ENCODE peak calls at places on chromosome 18, in ten cellular contexts. L is left lung, B is heart right ventricle, U is neural crest cell, D is lower lobe of right lung, W is foreskin keratinocyte, E is HFFc6, J is esophagus muscularis mucosa, P is upper lobe of left lung, O is sigmoid colon. C is an unnamed sample.

GRCh38 chr18:14975431-14975830 is 227.5 kb downstream of the ANKRD30B start:
- DNase-seq in L (no peak), B (no peak), U (no peak), D (no peak), W (no peak), E (no peak), J (peak), P (peak), O (no peak), C (no peak)

GRCh38 chr18:58276640-58277456 is 232.8 kb downstream of the NEDD4L start:
- DNase-seq in L (no peak), B (no peak), U (no peak), D (no peak), W (no peak), E (no peak), J (no peak), P (no peak), O (no peak), C (no peak)

GRCh38 chr18:79924814-79925655 is 26.4 kb downstream of the SLC66A2 start:
- DNase-seq in L (peak), B (no peak), U (no peak), D (peak), W (no peak), E (no peak), J (no peak), P (no peak), O (peak), C (peak)

GRCh38 chr18:3596324-3597158 is 146.6 kb downstream of the TGIF1 start:
- DNase-seq in L (peak), B (peak), U (peak), D (peak), W (no peak), E (no peak), J (no peak), P (no peak), O (peak), C (no peak)

GRCh38 chr18:58316943-58317342 is 272.9 kb downstream of the NEDD4L start:
- DNase-seq in L (no peak), B (no peak), U (no peak), D (no peak), W (no peak), E (no peak), J (no peak), P (no peak), O (no peak), C (no peak)

GRCh38 chr18:63183952-63184351 is 135.6 kb downstream of the BCL2 start:
- DNase-seq in L (no peak), B (no peak), U (no peak), D (no peak), W (no peak), E (no peak), J (no peak), P (no peak), O (no peak), C (no peak)

GRCh38 chr18:38077219-38077618 is 511.6 kb upstream of the CELF4 start:
- DNase-seq in L (no peak), B (no peak), U (no peak), D (no peak), W (no peak), E (no peak), J (no peak), P (no peak), O (no peak), C (no peak)

GRCh38 chr18:3269241-3269640 is 7.3 kb downstream of the MYL12B start:
- DNase-seq in L (no peak), B (no peak), U (no peak), D (no peak), W (no peak), E (peak), J (no peak), P (no peak), O (no peak), C (no peak)

GRCh38 chr18:10437837-10438236 is 16.6 kb upstream of the APCDD1 start:
- DNase-seq in L (no peak), B (no peak), U (no peak), D (no peak), W (no peak), E (no peak), J (no peak), P (no peak), O (no peak), C (no peak)
- TF ChIP-seq CTCF in L (no peak), B (no peak), U (peak), D (no peak), W (no peak), E (peak), J (no peak), P (no peak), O (no peak), C (peak)

GRCh38 chr18:11506871-11507270 is 102.5 kb upstream of the SLC35G4 start:
- DNase-seq in L (no peak), B (no peak), U (no peak), D (no peak), W (no peak), E (no peak), J (no peak), P (no peak), O (no peak), C (no peak)

GRCh38 chr18:11511434-11512095 is 97.8 kb upstream of the SLC35G4 start:
- DNase-seq in L (no peak), B (no peak), U (no peak), D (no peak), W (no peak), E (no peak), J (no peak), P (no peak), O (no peak), C (no peak)

GRCh38 chr18:11516988-11517630 is 92.3 kb upstream of the SLC35G4 start:
- DNase-seq in L (peak), B (peak), U (no peak), D (no peak), W (no peak), E (no peak), J (no peak), P (no peak), O (no peak), C (no peak)

GRCh38 chr18:11514267-11514666 is 95.1 kb upstream of the SLC35G4 start:
- DNase-seq in L (no peak), B (no peak), U (no peak), D (no peak), W (no peak), E (no peak), J (no peak), P (no peak), O (no peak), C (no peak)

GRCh38 chr18:11512096-11513030 is 97.0 kb upstream of the SLC35G4 start:
- DNase-seq in L (no peak), B (no peak), U (no peak), D (no peak), W (no peak), E (peak), J (no peak), P (no peak), O (no peak), C (no peak)
- TF ChIP-seq CTCF in L (no peak), B (peak), U (no peak), D (no peak), W (peak), E (peak), J (no peak), P (no peak), O (no peak), C (peak)

GRCh38 chr18:56431551-56431950 is 206.8 kb downstream of the TXNL1 start:
- DNase-seq in L (no peak), B (no peak), U (no peak), D (no peak), W (peak), E (no peak), J (no peak), P (no peak), O (no peak), C (no peak)

GRCh38 chr18:56436651-56437050 is 201.7 kb downstream of the TXNL1 start:
- DNase-seq in L (no peak), B (no peak), U (no peak), D (no peak), W (no peak), E (no peak), J (no peak), P (no peak), O (no peak), C (no peak)

GRCh38 chr18:56433919-56434318 is 204.5 kb downstream of the TXNL1 start:
- DNase-seq in L (no peak), B (no peak), U (no peak), D (no peak), W (no peak), E (no peak), J (no peak), P (no peak), O (no peak), C (no peak)
- TF ChIP-seq CTCF in L (no peak), B (no peak), U (no peak), D (no peak), W (no peak), E (no peak), J (no peak), P (no peak), O (no peak), C (no peak)

DNA sequence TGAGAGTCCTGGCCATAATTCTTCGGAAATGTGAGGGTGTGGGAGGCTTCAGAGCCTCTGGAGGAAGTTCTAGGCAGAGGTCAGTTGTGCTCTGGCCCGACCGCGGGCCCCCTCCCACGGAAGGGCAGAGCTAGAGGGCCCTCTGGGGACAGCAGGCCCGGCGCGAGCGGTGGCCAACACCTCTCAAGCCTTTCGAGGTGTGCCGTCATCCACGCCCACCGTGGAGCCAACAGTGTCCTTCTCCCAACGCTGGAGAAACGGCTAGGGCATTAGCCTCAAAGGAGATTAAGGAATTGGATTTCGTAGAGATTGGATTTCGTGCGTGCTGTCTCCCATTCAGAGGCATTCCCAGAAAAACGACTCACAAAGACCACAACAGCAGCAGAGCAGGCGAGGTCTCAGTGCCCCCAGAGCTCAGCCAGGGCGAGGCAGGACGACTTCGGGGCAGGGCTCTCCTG is 2.1 kb upstream of the MTCL1 start:
- DNase-seq in L (no peak), B (no peak), U (no peak), D (no peak), W (no peak), E (no peak), J (no peak), P (peak), O (peak), C (no peak)
- TF ChIP-seq CTCF in L (no peak), B (no peak), U (no peak), D (no peak), W (no peak), E (no peak), J (no peak), P (no peak), O (no peak), C (no peak)

GRCh38 chr18:34809697-34810096 is 99.6 kb downstream of the DTNA start:
- DNase-seq in L (peak), B (peak), U (no peak), D (no peak), W (no peak), E (peak), J (no peak), P (no peak), O (peak), C (no peak)
- TF ChIP-seq CTCF in L (no peak), B (peak), U (peak), D (peak), W (peak), E (peak), J (peak), P (no peak), O (no peak), C (peak)

DNA sequence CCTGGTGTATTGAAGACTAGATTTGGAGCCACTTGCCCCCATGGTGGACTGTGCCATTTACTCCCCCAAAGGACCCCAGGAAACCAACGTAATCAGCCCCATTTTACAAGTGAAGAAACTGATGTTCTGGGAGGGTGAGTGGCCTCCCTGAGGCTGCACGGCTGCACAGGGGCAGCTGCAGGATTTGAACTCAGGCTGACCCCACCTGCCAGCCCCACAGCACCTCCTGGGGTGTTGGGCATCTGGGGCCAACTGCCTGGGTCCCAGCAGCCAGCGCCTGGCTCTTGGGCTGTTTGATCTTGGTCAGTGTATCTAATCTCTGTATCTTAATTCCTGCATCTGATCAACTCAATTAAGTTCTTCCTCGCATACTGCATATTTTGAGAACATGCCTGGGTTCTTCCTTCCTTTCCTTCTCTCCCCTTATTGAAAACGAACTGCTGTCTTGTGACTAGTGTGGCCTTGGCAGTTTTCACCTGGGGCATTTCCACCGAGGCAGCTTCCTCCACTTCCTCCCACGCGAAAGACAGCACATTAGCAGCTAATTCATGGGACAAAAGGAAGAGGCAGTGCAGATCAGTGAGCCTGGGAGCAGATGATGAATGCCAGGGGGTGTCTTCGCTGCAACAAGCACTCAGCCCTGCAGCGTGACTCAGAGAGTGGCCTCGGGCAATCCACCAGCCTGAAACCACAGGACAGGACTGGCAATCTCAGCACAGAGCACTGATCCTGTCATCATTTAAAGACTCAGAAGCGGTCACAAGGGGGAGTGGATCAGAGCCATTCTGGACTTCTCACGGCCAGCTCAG is 184.1 kb upstream of the RAB12 start:
- DNase-seq in L (no peak), B (no peak), U (no peak), D (no peak), W (peak), E (peak), J (no peak), P (no peak), O (no peak), C (no peak)
- TF ChIP-seq CTCF in L (no peak), B (no peak), U (no peak), D (no peak), W (no peak), E (no peak), J (no peak), P (no peak), O (no peak), C (no peak)

GRCh38 chr18:59990121-59990818 is 90.5 kb downstream of the PMAIP1 start:
- DNase-seq in L (no peak), B (no peak), U (no peak), D (no peak), W (no peak), E (no peak), J (no peak), P (no peak), O (no peak), C (no peak)

GRCh38 chr18:59993560-59993959 is 93.8 kb downstream of the PMAIP1 start:
- DNase-seq in L (no peak), B (no peak), U (no peak), D (no peak), W (peak), E (no peak), J (no peak), P (no peak), O (no peak), C (no peak)

GRCh38 chr18:59996370-59996966 is 96.7 kb downstream of the PMAIP1 start:
- DNase-seq in L (no peak), B (no peak), U (peak), D (no peak), W (no peak), E (peak), J (no peak), P (no peak), O (no peak), C (no peak)

DNA sequence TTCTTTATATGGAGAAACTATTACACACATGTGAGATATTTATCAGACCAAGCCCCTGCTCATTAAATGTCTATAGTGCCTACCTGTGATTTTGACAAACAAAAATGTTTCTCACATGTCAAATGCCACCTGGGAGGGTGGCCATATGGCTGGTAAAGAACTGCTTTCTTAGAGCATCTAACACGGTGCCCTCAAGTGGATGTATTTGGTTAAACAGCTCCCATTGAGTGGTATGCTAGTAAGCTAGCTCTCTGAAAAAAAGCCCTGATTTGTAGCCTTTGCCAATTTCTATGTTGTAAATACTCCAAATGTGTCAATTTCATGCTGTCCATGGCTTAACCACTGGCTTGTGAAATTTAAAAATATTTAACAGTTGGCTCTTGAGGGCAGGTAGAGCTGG is 94.6 kb downstream of the PMAIP1 start:
- DNase-seq in L (no peak), B (no peak), U (no peak), D (no peak), W (no peak), E (no peak), J (no peak), P (no peak), O (no peak), C (no peak)
- TF ChIP-seq CTCF in L (no peak), B (no peak), U (no peak), D (no peak), W (peak), E (peak), J (no peak), P (no peak), O (no peak), C (no peak)

GRCh38 chr18:36769611-36770314 is 59.0 kb downstream of the TPGS2 start:
- DNase-seq in L (no peak), B (no peak), U (no peak), D (peak), W (no peak), E (no peak), J (peak), P (peak), O (no peak), C (no peak)
- TF ChIP-seq CTCF in L (peak), B (peak), U (peak), D (peak), W (peak), E (peak), J (no peak), P (peak), O (no peak), C (peak)

GRCh38 chr18:55324166-55324565 is 263.8 kb downstream of the TCF4 start:
- DNase-seq in L (no peak), B (no peak), U (no peak), D (no peak), W (no peak), E (no peak), J (no peak), P (no peak), O (no peak), C (no peak)

GRCh38 chr18:55321268-55322175 is 266.5 kb downstream of the TCF4 start:
- DNase-seq in L (peak), B (peak), U (peak), D (peak), W (peak), E (peak), J (peak), P (peak), O (peak), C (peak)

GRCh38 chr18:55320399-55321255 is 267.4 kb downstream of the TCF4 start:
- DNase-seq in L (no peak), B (no peak), U (no peak), D (no peak), W (no peak), E (no peak), J (no peak), P (no peak), O (no peak), C (no peak)

GRCh38 chr18:55323051-55323994 is 264.7 kb downstream of the TCF4 start:
- DNase-seq in L (no peak), B (peak), U (no peak), D (no peak), W (no peak), E (no peak), J (no peak), P (no peak), O (no peak), C (no peak)

DNA sequence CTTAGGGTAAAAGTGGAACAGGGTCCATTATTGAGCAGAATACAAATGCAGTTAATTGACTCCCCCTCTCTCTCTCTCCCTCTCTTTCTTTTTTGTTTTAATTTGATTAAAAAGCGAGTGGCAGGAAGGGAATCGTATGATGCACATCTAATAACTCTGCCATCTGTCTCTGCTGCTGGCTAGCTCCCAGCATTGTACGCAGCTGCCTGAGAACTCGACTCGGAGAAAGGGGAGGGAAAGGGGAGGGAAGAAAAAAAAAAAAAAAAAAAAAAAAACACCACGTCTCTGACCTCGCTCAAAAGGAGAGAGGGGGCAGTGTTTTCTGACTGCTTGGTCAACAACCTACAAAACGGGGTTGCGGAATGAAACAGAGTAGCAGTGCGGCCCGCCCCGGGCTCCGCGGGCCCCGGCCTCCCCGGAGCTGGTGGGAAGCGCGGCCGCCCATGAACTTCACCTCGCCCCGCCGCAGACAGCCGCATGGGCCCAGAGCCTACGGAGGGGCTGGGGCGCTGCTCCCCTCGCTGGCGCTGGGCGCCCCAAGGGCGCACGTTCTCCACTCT is 265.7 kb downstream of the TCF4 start:
- DNase-seq in L (peak), B (peak), U (peak), D (peak), W (peak), E (peak), J (no peak), P (peak), O (peak), C (peak)
- TF ChIP-seq CTCF in L (no peak), B (peak), U (no peak), D (peak), W (no peak), E (peak), J (no peak), P (no peak), O (no peak), C (peak)

GRCh38 chr18:34506198-34506597 is 203.9 kb upstream of the DTNA start:
- DNase-seq in L (no peak), B (no peak), U (no peak), D (no peak), W (no peak), E (no peak), J (no peak), P (no peak), O (no peak), C (no peak)
- TF ChIP-seq CTCF in L (no peak), B (no peak), U (no peak), D (no peak), W (no peak), E (no peak), J (no peak), P (no peak), O (no peak), C (no peak)